ENCODE peak calls at places on chromosome 21, in four cellular contexts. B is GM12878, O is HCT116, K is SK-N-SH. V is an unnamed sample.

GRCh38 chr21:34850166-34850695 is 181.4 kb downstream of the CLIC6 start:
- DNase-seq in B (no peak), O (no peak), K (no peak), V (no peak)

GRCh38 chr21:39444406-39445145 is 1.0 kb downstream of the LCA5L start:
- DNase-seq in B (no peak), O (no peak), K (peak; percentile 59), V (peak; percentile 25)

GRCh38 chr21:21019681-21020080 is 21.5 kb downstream of the NCAM2 start:
- DNase-seq in B (no peak), O (no peak), K (no peak), V (no peak)

GRCh38 chr21:35375115-35375514 is 326.0 kb upstream of the RUNX1 start:
- DNase-seq in B (no peak), O (no peak), K (no peak), V (no peak)

GRCh38 chr21:14850394-14850793 is 214.4 kb downstream of the NRIP1 start:
- DNase-seq in B (no peak), O (no peak), K (no peak), V (no peak)

GRCh38 chr21:36663033-36663855 is 35.7 kb upstream of the SIM2 start:
- DNase-seq in B (no peak), O (no peak), K (no peak), V (no peak)

GRCh38 chr21:41508415-41509205 is 652 bp upstream of the TMPRSS2 start:
- DNase-seq in B (no peak), O (no peak), K (no peak), V (no peak)

GRCh38 chr21:15063821-15064575 is 802 bp downstream of the NRIP1 start:
- DNase-seq in B (no peak), O (no peak), K (peak; percentile 35), V (peak; percentile 42)

GRCh38 chr21:38995755-38996154 is 187.5 kb downstream of the PSMG1 start:
- DNase-seq in B (no peak), O (no peak), K (no peak), V (no peak)

DNA sequence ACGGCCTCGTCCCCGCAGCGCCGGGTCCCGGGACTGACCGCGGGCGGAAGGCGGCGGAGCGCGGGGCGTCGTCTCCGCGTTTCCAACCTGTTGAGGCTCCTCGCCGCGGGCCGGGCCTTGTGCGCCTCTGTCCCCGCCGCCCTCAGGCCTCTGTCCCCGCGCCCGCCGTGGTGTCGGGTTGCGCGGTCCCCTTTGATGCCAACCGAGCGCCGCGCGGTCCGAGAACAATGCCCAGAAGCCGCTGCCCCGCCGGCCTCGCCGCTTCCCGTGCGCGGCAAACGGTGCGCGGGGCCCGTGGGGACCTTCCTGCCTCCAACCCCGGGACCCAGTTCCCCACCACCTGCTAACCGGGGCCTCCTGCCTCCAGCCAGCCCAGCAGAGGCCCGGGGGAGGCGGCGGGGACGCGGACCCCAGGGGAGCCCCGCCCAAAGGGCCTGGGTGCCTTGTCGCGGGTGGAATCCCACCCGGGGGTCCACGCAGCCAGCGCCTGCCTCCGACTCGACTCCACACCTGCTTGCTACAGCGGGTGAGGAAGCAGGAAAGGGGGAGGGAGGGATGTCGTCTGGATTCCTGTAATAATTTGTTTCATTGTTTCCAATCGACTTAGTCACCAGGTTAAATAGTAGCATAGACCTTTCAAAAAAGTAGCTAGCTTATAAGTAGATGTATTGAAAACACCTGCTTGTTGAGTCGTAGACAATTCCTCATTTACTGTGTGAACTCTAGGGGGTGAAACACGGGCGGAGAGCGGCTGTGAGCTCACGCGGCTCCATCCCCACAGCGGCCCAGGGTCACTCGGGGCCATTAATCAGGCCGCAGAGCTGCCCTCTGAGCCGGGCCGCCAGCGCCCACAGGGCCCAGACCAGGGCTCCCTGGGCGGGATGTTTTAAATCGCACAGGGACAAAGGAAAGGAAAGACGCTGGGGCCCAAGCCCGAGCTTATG is 1.1 kb downstream of the COL18A1 start:
- DNase-seq in B (no peak), O (no peak), K (peak; percentile 65), V (no peak)
- TF ChIP-seq JUND in B (no peak), O (no peak), K (no peak), V (no peak)

GRCh38 chr21:17438642-17439041 is 74.2 kb upstream of the CXADR start:
- DNase-seq in B (no peak), O (no peak), K (peak; percentile 44), V (no peak)
- TF ChIP-seq JUND in B (no peak), O (no peak), K (no peak), V (no peak)

DNA sequence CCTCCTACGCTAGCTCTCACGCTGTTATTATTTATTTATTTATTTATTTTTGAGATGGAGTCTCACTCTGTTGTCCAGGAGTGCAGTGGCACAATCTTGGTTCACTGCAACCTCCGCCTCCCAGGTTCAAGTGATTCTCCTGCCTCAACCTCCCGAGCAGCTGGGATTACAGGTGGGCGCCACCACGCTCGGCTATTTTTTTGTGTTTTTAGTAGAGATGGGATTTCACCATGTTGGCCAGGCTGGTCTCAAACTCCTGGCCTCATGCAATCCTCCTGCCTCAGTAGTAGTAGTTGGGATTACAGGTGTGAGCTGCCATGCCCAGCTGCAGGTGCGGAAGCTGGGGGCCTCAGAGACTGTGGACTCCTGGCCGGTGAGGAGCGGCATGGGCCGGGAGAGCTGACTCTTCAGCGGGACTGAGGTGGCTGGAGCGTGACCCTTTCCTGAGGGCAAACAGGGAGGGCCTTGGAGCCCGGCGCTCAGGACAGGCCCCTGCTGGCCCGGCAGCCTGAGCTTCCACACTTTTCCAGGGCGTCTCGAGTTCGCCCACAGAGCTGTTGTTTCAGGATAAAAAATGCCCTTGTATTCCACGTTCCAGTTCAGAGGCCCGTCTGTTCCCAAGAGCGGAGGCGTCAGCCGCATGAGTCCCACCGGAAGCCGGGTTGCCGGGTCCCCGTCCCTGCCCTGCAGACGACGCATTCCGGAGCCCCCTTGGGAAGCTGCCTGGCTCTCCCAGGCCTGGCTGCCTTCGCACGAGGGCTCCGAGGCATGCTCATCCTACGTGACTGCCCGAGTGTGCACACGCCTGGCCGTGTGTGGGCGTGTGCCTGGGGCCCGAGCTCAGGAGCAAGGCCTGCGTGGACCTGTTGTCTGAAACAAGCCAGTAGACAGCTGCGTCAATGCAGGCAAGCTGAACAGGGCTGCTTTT is 126.2 kb downstream of the SIK1 start:
- DNase-seq in B (no peak), O (no peak), K (no peak), V (no peak)
- TF ChIP-seq JUND in B (no peak), O (no peak), K (no peak), V (no peak)

GRCh38 chr21:27803571-27803970 is 836.7 kb upstream of the ADAMTS5 start:
- DNase-seq in B (no peak), O (no peak), K (no peak), V (no peak)

GRCh38 chr21:27806261-27806660 is 839.4 kb upstream of the ADAMTS5 start:
- DNase-seq in B (no peak), O (no peak), K (no peak), V (no peak)

GRCh38 chr21:27804515-27804914 is 837.6 kb upstream of the ADAMTS5 start:
- DNase-seq in B (no peak), O (no peak), K (no peak), V (peak; percentile 15)

GRCh38 chr21:27805696-27806095 is 838.8 kb upstream of the ADAMTS5 start:
- DNase-seq in B (no peak), O (no peak), K (no peak), V (no peak)

DNA sequence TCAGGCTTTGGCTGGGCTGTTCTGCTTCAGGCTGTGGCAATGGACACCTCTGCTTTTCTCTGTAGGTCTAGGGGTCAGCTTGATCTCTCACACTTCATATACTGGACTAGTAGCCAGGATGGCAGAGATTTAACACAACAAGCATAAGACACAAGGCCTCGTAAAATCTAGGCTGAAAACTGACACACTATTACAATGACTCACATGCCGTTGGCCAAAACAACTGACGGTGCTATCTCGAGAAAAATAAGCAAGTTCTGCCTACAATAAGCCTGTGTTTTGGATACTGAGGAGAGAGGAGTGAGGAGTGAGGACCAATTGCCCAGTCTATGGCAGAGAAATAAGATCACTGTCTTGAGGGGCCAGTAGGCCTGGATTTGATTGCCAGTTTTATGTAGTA is 840.7 kb upstream of the ADAMTS5 start:
- DNase-seq in B (no peak), O (no peak), K (no peak), V (no peak)
- TF ChIP-seq JUND in B (no peak), O (no peak), K (no peak), V (no peak)

GRCh38 chr21:16709866-16710550 is 802.8 kb upstream of the CXADR start:
- DNase-seq in B (no peak), O (no peak), K (no peak), V (no peak)
- TF ChIP-seq JUND in B (no peak), O (no peak), K (no peak), V (no peak)

DNA sequence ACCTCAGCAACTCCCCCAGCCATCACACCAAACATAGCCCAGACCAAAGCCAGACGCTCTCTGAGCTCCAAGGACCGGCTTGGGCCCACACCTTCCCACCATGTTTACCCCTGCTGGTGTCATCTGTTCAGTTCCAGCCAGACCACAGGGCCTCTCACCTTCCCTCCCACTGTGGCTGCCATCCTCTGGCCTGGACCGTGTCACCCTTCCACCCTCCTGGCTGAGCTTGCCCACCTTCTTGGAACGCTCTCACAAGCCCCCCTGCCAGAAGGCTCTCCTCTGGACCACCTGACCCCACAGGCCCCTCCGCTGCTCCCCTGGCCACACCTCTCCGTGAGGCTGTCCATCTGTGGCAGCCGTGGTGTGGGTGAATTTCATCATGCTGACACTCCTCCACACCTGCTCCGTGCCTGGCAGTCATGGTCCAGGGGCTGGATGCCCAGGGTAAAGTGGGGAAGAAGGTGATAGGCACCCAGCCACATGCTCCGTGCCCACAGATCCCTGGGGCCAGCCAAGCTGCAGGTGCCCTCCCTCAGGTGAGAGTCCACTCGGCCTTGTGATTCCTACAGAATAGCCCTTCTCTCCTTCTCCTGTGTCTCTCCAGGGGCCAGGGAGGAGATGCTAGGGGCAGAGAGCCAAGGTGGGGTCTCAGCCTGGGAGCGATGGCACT is 16.6 kb upstream of the POFUT2 start:
- DNase-seq in B (no peak), O (no peak), K (no peak), V (no peak)
- TF ChIP-seq JUND in B (no peak), O (no peak), K (no peak), V (no peak)

DNA sequence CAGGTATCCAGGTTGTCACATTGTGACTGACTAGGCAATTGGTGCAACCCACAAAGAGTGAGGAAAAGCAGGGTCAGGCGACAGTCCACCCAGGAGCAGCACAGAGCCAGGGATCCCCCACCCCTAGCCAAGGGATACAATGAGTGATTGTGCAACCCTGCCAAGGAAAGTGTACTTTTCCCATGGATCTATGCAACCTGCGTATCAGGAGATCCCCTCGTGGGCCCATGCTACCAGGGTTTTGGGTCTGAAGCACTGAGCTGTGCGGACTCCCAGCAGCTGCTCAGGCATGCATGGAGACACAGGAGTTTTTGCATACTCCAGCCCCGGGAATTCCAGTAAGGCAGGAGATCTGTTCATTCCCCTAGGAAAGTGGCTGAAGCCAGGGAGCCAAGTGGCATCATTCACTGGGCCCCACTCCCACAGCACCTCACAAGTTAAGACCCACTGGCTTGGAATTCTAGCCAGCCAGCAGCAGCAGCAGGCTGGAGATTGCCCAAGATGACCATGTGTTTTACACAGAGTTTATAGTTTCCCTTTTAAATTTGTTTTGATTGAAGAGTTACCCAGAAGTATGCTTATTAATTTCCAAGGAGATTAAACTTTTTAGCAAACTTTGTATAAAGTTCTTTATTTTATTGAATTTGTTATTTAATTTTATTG is 136.0 kb downstream of the LTN1 start:
- DNase-seq in B (no peak), O (no peak), K (no peak), V (no peak)
- TF ChIP-seq JUND in B (no peak), O (no peak), K (no peak), V (no peak)

V was measured in T47D.